ENCODE peak calls at places on chromosomes 2 and 18, in six cellular contexts. T, J, P, H, N and S are unnamed samples.

GRCh38 chr2:207394812-207395534 is 134.8 kb upstream of the CREB1 start:
- DNase-seq in T (peak), J (peak), P (peak), H (peak), N (peak), S (no peak)

GRCh38 chr2:17813742-17814458 is 2.4 kb upstream of the MSGN1 start:
- DNase-seq in T (no peak), J (peak), P (peak), H (peak), N (peak), S (no peak)

GRCh38 chr2:579961-580360 is 97.2 kb downstream of the TMEM18 start:
- DNase-seq in T (no peak), J (no peak), P (no peak), H (no peak), N (no peak), S (no peak)

GRCh38 chr2:232264081-232264480 is 114.5 kb upstream of the ALPP start:
- DNase-seq in T (no peak), J (no peak), P (no peak), H (no peak), N (no peak), S (no peak)

GRCh38 chr2:73243884-73244570 is 9.9 kb downstream of the CCT7 start:
- DNase-seq in T (peak), J (peak), P (peak), H (peak), N (peak), S (no peak)

GRCh38 chr2:228839506-228839905 is 431.6 kb downstream of the PID1 start:
- DNase-seq in T (no peak), J (no peak), P (no peak), H (no peak), N (no peak), S (no peak)

GRCh38 chr2:172708247-172708646 is 27.4 kb upstream of the RAPGEF4 start:
- DNase-seq in T (no peak), J (no peak), P (no peak), H (no peak), N (no peak), S (no peak)

GRCh38 chr2:227890495-227891079 is 19.2 kb downstream of the DAW1 start:
- DNase-seq in T (no peak), J (peak), P (no peak), H (peak), N (peak), S (no peak)

GRCh38 chr2:105426626-105427292 is 27.9 kb upstream of the FHL2 start:
- DNase-seq in T (no peak), J (no peak), P (no peak), H (no peak), N (no peak), S (no peak)

GRCh38 chr2:238286551-238286950 is 1.9 kb downstream of the PER2 start:
- DNase-seq in T (peak), J (peak), P (peak), H (peak), N (peak), S (peak)

GRCh38 chr2:142094233-142094632 is 36.6 kb downstream of the LRP1B start:
- DNase-seq in T (no peak), J (no peak), P (no peak), H (no peak), N (no peak), S (no peak)

GRCh38 chr18:37274309-37274987 is 291.1 kb downstream of the CELF4 start:
- DNase-seq in T (no peak), J (no peak), P (no peak), H (no peak), N (no peak), S (no peak)

GRCh38 chr2:237026981-237027711 is 58.5 kb upstream of the COPS8 start:
- DNase-seq in T (peak), J (peak), P (peak), H (peak), N (peak), S (peak)

GRCh38 chr18:62938451-62938850 is 223.1 kb downstream of the PHLPP1 start:
- DNase-seq in T (no peak), J (no peak), P (no peak), H (no peak), N (no peak), S (no peak)

GRCh38 chr2:173462908-173463840 is 108.5 kb downstream of the CDCA7 start:
- DNase-seq in T (no peak), J (no peak), P (no peak), H (no peak), N (no peak), S (no peak)

GRCh38 chr2:240286596-240286995 is 146.1 kb upstream of the OTOS start:
- DNase-seq in T (no peak), J (no peak), P (no peak), H (no peak), N (no peak), S (no peak)

GRCh38 chr2:70828115-70828514 is 7.5 kb downstream of the CD207 start:
- DNase-seq in T (no peak), J (no peak), P (no peak), H (no peak), N (no peak), S (no peak)

GRCh38 chr18:63063171-63063570 is 256.4 kb downstream of the BCL2 start:
- DNase-seq in T (no peak), J (peak), P (no peak), H (no peak), N (peak), S (no peak)

GRCh38 chr2:227608469-227609338 is 5.9 kb downstream of the SCYGR3 start:
- DNase-seq in T (no peak), J (no peak), P (no peak), H (no peak), N (no peak), S (no peak)

GRCh38 chr2:27961997-27962396 is 71.5 kb downstream of the BABAM2 start:
- DNase-seq in T (peak), J (peak), P (no peak), H (peak), N (no peak), S (no peak)

GRCh38 chr2:121635371-121635770 is 13.9 kb downstream of the CLASP1 start:
- DNase-seq in T (no peak), J (peak), P (no peak), H (no peak), N (peak), S (no peak)

GRCh38 chr2:126643431-126643830 is 12.5 kb upstream of the GYPC start:
- DNase-seq in T (peak), J (no peak), P (no peak), H (no peak), N (no peak), S (no peak)

GRCh38 chr2:210399440-210400041 is 77.0 kb downstream of the LANCL1 start:
- DNase-seq in T (no peak), J (peak), P (no peak), H (peak), N (peak), S (peak)

GRCh38 chr18:48818329-48819254 is 132.2 kb downstream of the SMAD7 start:
- DNase-seq in T (no peak), J (no peak), P (peak), H (no peak), N (no peak), S (no peak)

GRCh38 chr2:130878316-130878715 is 41.6 kb downstream of the ARHGEF4 start:
- DNase-seq in T (no peak), J (no peak), P (no peak), H (no peak), N (no peak), S (no peak)

GRCh38 chr18:75207298-75208054 is 1.5 kb downstream of the PTGR3 start:
- DNase-seq in T (no peak), J (peak), P (no peak), H (peak), N (peak), S (no peak)

GRCh38 chr2:220144411-220144810 is 517.0 kb downstream of the SLC4A3 start:
- DNase-seq in T (no peak), J (peak), P (no peak), H (peak), N (peak), S (no peak)

GRCh38 chr2:192183296-192183695 is 11.4 kb downstream of the TMEFF2 start:
- DNase-seq in T (no peak), J (no peak), P (no peak), H (no peak), N (no peak), S (no peak)

GRCh38 chr2:16031848-16032159 is 91.5 kb downstream of the MYCN start:
- DNase-seq in T (no peak), J (no peak), P (no peak), H (no peak), N (no peak), S (peak)

GRCh38 chr2:12493031-12493513 is 223.7 kb upstream of the TRIB2 start:
- DNase-seq in T (peak), J (peak), P (peak), H (peak), N (peak), S (no peak)

GRCh38 chr2:105803773-105804172 is 59.1 kb downstream of the NCK2 start:
- DNase-seq in T (no peak), J (no peak), P (no peak), H (peak), N (no peak), S (no peak)

GRCh38 chr2:217653240-217653639 is 349.6 kb downstream of the TNS1 start:
- DNase-seq in T (peak), J (peak), P (no peak), H (peak), N (peak), S (peak)

GRCh38 chr2:88051792-88052191 is 3.8 kb downstream of the KRCC1 start:
- DNase-seq in T (no peak), J (no peak), P (no peak), H (no peak), N (no peak), S (no peak)

GRCh38 chr2:88053301-88053700 is 2.3 kb downstream of the KRCC1 start:
- DNase-seq in T (peak), J (peak), P (no peak), H (no peak), N (peak), S (no peak)

GRCh38 chr2:88055436-88056128 is at the start of gene KRCC1:
- DNase-seq in T (peak), J (peak), P (peak), H (peak), N (peak), S (peak)

GRCh38 chr2:88055049-88055435 is 541 bp downstream of the KRCC1 start:
- DNase-seq in T (no peak), J (peak), P (no peak), H (no peak), N (peak), S (no peak)

DNA sequence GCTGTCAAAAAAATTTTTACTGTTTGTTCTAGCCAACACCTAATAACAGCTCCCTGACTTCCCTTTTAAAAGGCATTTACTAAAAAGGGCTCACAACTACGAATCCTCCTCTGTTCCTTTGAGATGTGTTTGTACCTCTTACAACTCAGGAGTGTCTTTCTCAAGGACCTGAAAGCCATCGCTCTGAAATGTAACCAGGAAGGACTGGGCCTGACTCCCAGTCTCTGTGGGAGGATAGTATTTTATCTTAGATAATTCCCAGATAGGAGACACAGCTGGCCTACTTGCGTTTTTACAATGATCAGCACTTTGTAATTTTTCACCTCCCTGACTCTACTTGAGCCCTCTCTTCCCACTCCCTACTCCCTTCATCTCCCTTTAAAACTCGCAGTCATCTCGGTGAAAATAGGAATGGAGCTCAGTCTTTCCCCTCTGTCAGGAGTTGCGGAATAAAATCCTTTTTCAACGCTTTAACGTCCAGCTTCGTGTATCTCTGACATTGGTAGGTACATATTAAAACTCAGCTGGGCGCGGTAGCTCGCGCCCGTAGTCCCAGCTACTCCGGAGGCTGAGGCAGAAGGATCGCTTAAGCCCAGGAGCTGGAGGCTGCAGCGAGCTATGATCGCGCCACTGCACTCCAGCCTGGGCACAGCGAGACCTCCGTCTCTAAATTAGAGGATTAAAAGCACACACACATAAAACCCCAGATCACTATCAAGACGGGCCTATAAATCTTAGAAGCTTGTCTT is 1.1 kb downstream of the KRCC1 start:
- DNase-seq in T (no peak), J (peak), P (no peak), H (no peak), N (peak), S (no peak)
- H3K4me3 ChIP-seq in T (peak), J (peak), P (peak), H (peak), N (peak), S (peak)

DNA sequence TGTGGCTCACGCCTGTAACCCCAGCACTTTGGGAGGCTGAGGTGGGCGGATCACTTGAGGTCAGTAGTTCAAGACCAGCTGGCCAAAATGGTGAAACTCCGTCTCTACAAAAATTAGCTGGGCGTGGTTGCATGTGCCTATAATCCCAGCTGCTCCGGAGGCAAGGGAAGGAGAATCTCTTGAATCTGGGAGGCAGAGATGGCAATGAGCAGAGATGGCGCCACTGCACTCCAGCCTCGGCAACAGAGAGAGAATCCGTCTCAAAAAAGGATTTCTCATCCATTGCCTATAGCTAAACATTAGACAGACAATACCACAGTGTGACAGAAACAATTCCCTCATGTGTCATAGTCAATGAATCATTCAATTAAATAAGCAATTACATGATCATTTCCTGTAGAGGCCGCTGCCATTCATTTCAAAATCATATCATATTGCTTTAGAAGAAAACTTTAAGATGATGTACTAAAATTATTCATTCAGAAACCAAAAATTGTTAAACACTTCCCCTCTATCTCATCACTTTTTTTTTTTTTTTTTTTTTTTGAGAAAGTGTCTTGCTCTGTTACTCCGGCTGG is 69.5 kb upstream of the TGIF1 start:
- DNase-seq in T (no peak), J (peak), P (no peak), H (peak), N (peak), S (no peak)
- TF ChIP-seq CTCF in T (no peak), J (peak), P (no peak), H (peak), N (peak), S (no peak)

GRCh38 chr2:150472122-150472899 is 15.2 kb downstream of the RND3 start:
- DNase-seq in T (peak), J (peak), P (peak), H (no peak), N (peak), S (no peak)

GRCh38 chr2:150468350-150468960 is 19.0 kb downstream of the RND3 start:
- DNase-seq in T (no peak), J (no peak), P (no peak), H (no peak), N (peak), S (no peak)

GRCh38 chr2:150469706-150470105 is 17.8 kb downstream of the RND3 start:
- DNase-seq in T (no peak), J (no peak), P (no peak), H (no peak), N (peak), S (no peak)

GRCh38 chr2:150467641-150467963 is 19.9 kb downstream of the RND3 start:
- DNase-seq in T (no peak), J (no peak), P (no peak), H (no peak), N (peak), S (no peak)

GRCh38 chr2:150470435-150470834 is 17.0 kb downstream of the RND3 start:
- DNase-seq in T (peak), J (no peak), P (no peak), H (no peak), N (no peak), S (peak)
- H3K4me3 ChIP-seq in T (no peak), J (no peak), P (no peak), H (no peak), N (no peak), S (no peak)

GRCh38 chr2:108182489-108182888 is 57.3 kb upstream of the SULT1C3 start:
- DNase-seq in T (no peak), J (peak), P (no peak), H (no peak), N (peak), S (no peak)
- TF ChIP-seq CTCF in T (no peak), J (peak), P (no peak), H (peak), N (peak), S (peak)